ENCODE peak calls at places on chromosome 4, in five cellular contexts. L is transverse colon, C is sigmoid colon, D is stomach, U is K562. G is an unnamed sample.

GRCh38 chr4:177051473-177052060 is 258.1 kb upstream of the NEIL3 start:
- DNase-seq in L (peak; percentile 7), C (no peak), D (no peak), U (peak; percentile 16), G (no peak)

GRCh38 chr4:3420606-3420955 is 21.2 kb upstream of the HGFAC start:
- DNase-seq in L (no peak), C (no peak), D (no peak), U (no peak), G (no peak)

GRCh38 chr4:24174622-24175021 is 284.8 kb upstream of the PPARGC1A start:
- DNase-seq in L (no peak), C (no peak), D (no peak), U (no peak), G (no peak)

GRCh38 chr4:41178372-41179085 is 35.8 kb downstream of the APBB2 start:
- DNase-seq in L (no peak), C (no peak), D (no peak), U (no peak), G (no peak)

GRCh38 chr4:151315212-151315886 is 10.1 kb downstream of the SH3D19 start:
- DNase-seq in L (no peak), C (no peak), D (no peak), U (no peak), G (no peak)

GRCh38 chr4:68180858-68181531 is 51.3 kb upstream of the TMPRSS11F start:
- DNase-seq in L (no peak), C (no peak), D (no peak), U (no peak), G (no peak)

GRCh38 chr4:139266583-139267257 is 13.3 kb downstream of the MGARP start:
- DNase-seq in L (peak; percentile 86), C (peak; percentile 90), D (peak; percentile 71), U (peak; percentile 64), G (no peak)

GRCh38 chr4:20283039-20283438 is 31.3 kb downstream of the SLIT2 start:
- DNase-seq in L (no peak), C (no peak), D (no peak), U (no peak), G (no peak)

GRCh38 chr4:4420421-4420820 is 33.5 kb downstream of the NSG1 start:
- DNase-seq in L (no peak), C (no peak), D (no peak), U (no peak), G (no peak)

GRCh38 chr4:887034-887763 is 44.9 kb downstream of the GAK start:
- DNase-seq in L (no peak), C (no peak), D (no peak), U (no peak), G (no peak)
- TF ChIP-seq POLR2AphosphoS5 in L (no peak), C (no peak), D (no peak), U (no peak), G (no peak)

GRCh38 chr4:101418466-101418865 is 71.1 kb upstream of the PPP3CA start:
- DNase-seq in L (no peak), C (no peak), D (no peak), U (no peak), G (no peak)

GRCh38 chr4:101418055-101418454 is 70.7 kb upstream of the PPP3CA start:
- DNase-seq in L (peak; percentile 28), C (no peak), D (no peak), U (no peak), G (no peak)

GRCh38 chr4:101419324-101420135 is 72.2 kb upstream of the PPP3CA start:
- DNase-seq in L (peak; percentile 16), C (no peak), D (no peak), U (no peak), G (no peak)

GRCh38 chr4:101420661-101421060 is 73.3 kb upstream of the PPP3CA start:
- DNase-seq in L (no peak), C (no peak), D (no peak), U (no peak), G (no peak)

DNA sequence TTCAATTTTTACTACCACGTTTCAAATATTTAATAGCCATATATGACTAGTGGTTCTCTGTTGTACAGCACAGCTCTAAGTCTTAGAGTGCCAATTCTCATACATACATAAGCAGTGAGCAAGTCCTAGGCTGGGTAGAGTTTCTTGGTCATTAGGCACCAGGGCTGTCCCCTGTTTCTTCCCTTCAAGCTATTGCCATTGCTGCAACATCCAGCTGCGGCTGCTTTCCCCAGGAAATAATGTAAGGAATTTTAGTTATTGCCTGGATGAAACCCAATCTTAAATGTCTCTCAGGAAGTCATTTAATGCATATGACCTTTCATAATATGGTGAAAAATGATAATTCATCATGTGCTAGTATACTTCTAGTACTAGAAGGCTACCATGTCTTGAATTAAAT is 74.1 kb upstream of the PPP3CA start:
- DNase-seq in L (no peak), C (no peak), D (no peak), U (no peak), G (no peak)
- TF ChIP-seq EP300 in L (no peak), C (no peak), D (no peak), U (no peak), G (no peak)

GRCh38 chr4:38105475-38105874 is 145.3 kb downstream of the PTTG2 start:
- DNase-seq in L (no peak), C (no peak), D (no peak), U (no peak), G (no peak)

GRCh38 chr4:38101563-38101962 is 141.4 kb downstream of the PTTG2 start:
- DNase-seq in L (no peak), C (no peak), D (no peak), U (no peak), G (no peak)

GRCh38 chr4:38099908-38100407 is 139.8 kb downstream of the PTTG2 start:
- DNase-seq in L (no peak), C (no peak), D (no peak), U (no peak), G (no peak)

GRCh38 chr4:38100474-38101255 is 140.5 kb downstream of the PTTG2 start:
- DNase-seq in L (no peak), C (no peak), D (no peak), U (no peak), G (no peak)

GRCh38 chr4:38102942-38103604 is 142.9 kb downstream of the PTTG2 start:
- DNase-seq in L (no peak), C (no peak), D (no peak), U (no peak), G (no peak)
- TF ChIP-seq POLR2AphosphoS5 in L (no peak), C (no peak), D (no peak), U (no peak), G (no peak)

GRCh38 chr4:102223461-102223860 is 121.8 kb downstream of the SLC39A8 start:
- DNase-seq in L (no peak), C (no peak), D (no peak), U (no peak), G (no peak)
- TF ChIP-seq EP300 in L (no peak), C (no peak), D (no peak), U (no peak), G (no peak)

GRCh38 chr4:120853101-120853940 is 69.2 kb downstream of the PRDM5 start:
- DNase-seq in L (no peak), C (no peak), D (no peak), U (no peak), G (no peak)

GRCh38 chr4:120858776-120859175 is 63.8 kb downstream of the PRDM5 start:
- DNase-seq in L (no peak), C (no peak), D (no peak), U (no peak), G (no peak)

GRCh38 chr4:120855307-120856001 is 67.1 kb downstream of the PRDM5 start:
- DNase-seq in L (no peak), C (no peak), D (no peak), U (no peak), G (no peak)

GRCh38 chr4:120857312-120857711 is 65.2 kb downstream of the PRDM5 start:
- DNase-seq in L (no peak), C (no peak), D (no peak), U (no peak), G (no peak)

DNA sequence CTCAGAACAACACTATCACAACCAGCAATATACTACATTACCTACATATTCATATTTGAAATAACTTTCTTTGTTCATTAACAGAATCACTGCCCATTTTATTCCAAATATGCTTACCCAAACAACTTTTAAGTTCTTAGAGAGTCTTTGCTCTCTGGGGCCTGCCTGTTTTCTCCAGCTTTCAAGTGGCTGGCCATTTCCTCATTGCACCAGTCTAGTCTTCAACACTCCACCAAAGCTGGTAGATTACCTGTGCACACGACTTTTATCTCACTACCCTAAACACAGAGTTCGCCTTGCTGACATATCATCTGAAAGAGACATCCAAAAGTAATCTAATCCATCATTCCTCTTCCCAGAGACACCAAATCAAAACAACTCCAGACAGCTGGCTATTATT is 66.2 kb downstream of the PRDM5 start:
- DNase-seq in L (no peak), C (no peak), D (no peak), U (no peak), G (no peak)
- TF ChIP-seq POLR2AphosphoS5 in L (no peak), C (no peak), D (no peak), U (no peak), G (no peak)